ENCODE peak calls at places on chromosomes 6 and 20, in eight cellular contexts. K, G, M, V, I, N, O and X are unnamed samples.

GRCh38 chr20:47208534-47209174 is 147.8 kb downstream of the ZMYND8 start:
- DNase-seq in G (no peak), M (no peak), I (no peak), K (no peak), O (no peak), V (no peak), N (no peak), X (no peak)

GRCh38 chr6:4913705-4914411 is 90.0 kb downstream of the RPP40 start:
- DNase-seq in G (no peak), I (no peak), V (no peak), K (no peak), M (no peak), N (no peak), O (no peak), X (no peak)

GRCh38 chr20:45156728-45157127 is 18.0 kb upstream of the PI3 start:
- DNase-seq in N (no peak), K (no peak), I (no peak), M (no peak), G (no peak), O (no peak), V (no peak), X (no peak)

GRCh38 chr6:150492941-150493340 is 106.7 kb upstream of the PLEKHG1 start:
- DNase-seq in M (no peak), G (no peak), O (no peak), K (no peak), V (peak), N (peak), I (no peak), X (no peak)

GRCh38 chr20:9147553-9148024 is 78.7 kb downstream of the PLCB4 start:
- DNase-seq in O (no peak), V (peak), I (no peak), M (no peak), K (no peak), G (no peak), N (peak), X (no peak)

GRCh38 chr6:79742030-79742429 is 110.9 kb downstream of the SH3BGRL2 start:
- DNase-seq in I (no peak), K (no peak), M (no peak), N (no peak), O (no peak), V (no peak), G (no peak), X (no peak)

GRCh38 chr6:119129148-119129967 is 50.9 kb upstream of the FAM184A start:
- DNase-seq in I (no peak), K (peak), V (peak), M (peak), O (no peak), N (peak), G (no peak), X (peak)

GRCh38 chr6:100998111-100998510 is 117.0 kb upstream of the ASCC3 start:
- DNase-seq in I (no peak), V (peak), M (no peak), K (no peak), G (no peak), O (no peak), N (peak), X (no peak)

GRCh38 chr6:164097557-164098398 is 683.3 kb downstream of the QKI start:
- DNase-seq in O (no peak), I (no peak), G (no peak), V (peak), K (no peak), M (no peak), N (peak), X (no peak)

GRCh38 chr20:38685853-38686473 is 38.3 kb upstream of the SLC32A1 start:
- DNase-seq in V (no peak), N (peak), G (no peak), K (peak), M (peak), O (no peak), I (no peak), X (peak)

GRCh38 chr6:25233226-25233625 is 45.9 kb upstream of the CARMIL1 start:
- DNase-seq in O (no peak), G (no peak), I (no peak), N (no peak), V (no peak), M (no peak), K (no peak), X (no peak)

GRCh38 chr20:17589161-17589834 is 19.4 kb downstream of the DSTN start:
- DNase-seq in V (no peak), G (no peak), K (no peak), N (peak), O (no peak), I (no peak), M (no peak), X (no peak)

GRCh38 chr6:147378819-147379218 is 129.7 kb upstream of the SAMD5 start:
- DNase-seq in G (no peak), I (no peak), M (no peak), O (no peak), K (no peak), N (no peak), V (no peak), X (no peak)

GRCh38 chr6:26195376-26195923 is 108.2 kb downstream of the HFE start:
- DNase-seq in G (peak), O (no peak), K (peak), N (peak), I (peak), V (peak), M (peak), X (peak)

GRCh38 chr6:141548969-141549368 is 583.8 kb upstream of the GJE1 start:
- DNase-seq in G (no peak), O (no peak), K (no peak), M (no peak), I (no peak), N (peak), V (no peak), X (no peak)

GRCh38 chr6:20755631-20756030 is 221.4 kb downstream of the CDKAL1 start:
- DNase-seq in M (no peak), O (no peak), V (peak), I (no peak), K (no peak), G (no peak), N (peak), X (no peak)